ENCODE peak calls at places on chromosomes 7 and 10, in ten cellular contexts. V is AG10803, E is psoas muscle, T is cardiac muscle cell, U is progenitor cell of endocrine pancreas, J is sigmoid colon, G is mesothelial cell of epicardium, M is GM20000, P is GM23338, A is IMR-90. Q is an unnamed sample.

GRCh38 chr10:33129987-33130386 is 172.0 kb upstream of the ITGB1 start:
- DNase-seq in V (peak; percentile 95), E (no peak), T (peak; percentile 90), U (no peak), J (no peak), G (no peak), M (no peak), P (no peak), A (peak; percentile 95), Q (no peak)

GRCh38 chr7:14851610-14852009 is 50.9 kb downstream of the DGKB start:
- DNase-seq in V (no peak), E (no peak), T (no peak), U (no peak), J (no peak), G (no peak), M (no peak), P (no peak), A (peak; percentile 12), Q (no peak)

GRCh38 chr7:71712653-71713180 is 580.8 kb downstream of the GALNT17 start:
- DNase-seq in V (no peak), E (no peak), T (no peak), U (no peak), J (no peak), G (no peak), M (no peak), P (no peak), A (no peak), Q (no peak)

GRCh38 chr7:29444267-29444666 is 119.4 kb upstream of the PRR15 start:
- DNase-seq in V (no peak), E (no peak), T (no peak), U (no peak), J (no peak), G (no peak), M (no peak), P (no peak), A (no peak), Q (no peak)

GRCh38 chr7:157423348-157423747 is 86.5 kb downstream of the DNAJB6 start:
- DNase-seq in V (no peak), E (no peak), T (peak; percentile 48), U (no peak), J (no peak), G (no peak), M (no peak), P (no peak), A (no peak), Q (no peak)

GRCh38 chr10:59245751-59246150 is 69.3 kb downstream of the PHYHIPL start:
- DNase-seq in V (no peak), E (no peak), T (no peak), U (no peak), J (no peak), G (no peak), M (no peak), P (no peak), A (no peak), Q (no peak)

GRCh38 chr10:58952747-58953466 is 223.5 kb upstream of the PHYHIPL start:
- DNase-seq in V (peak; percentile 74), E (no peak), T (peak; percentile 69), U (peak; percentile 15), J (no peak), G (peak; percentile 44), M (peak; percentile 30), P (peak; percentile 74), A (peak; percentile 42), Q (peak; percentile 65)

GRCh38 chr7:92246363-92247101 is 758 bp downstream of the ANKIB1 start:
- DNase-seq in V (no peak), E (peak; percentile 15), T (peak; percentile 29), U (peak; percentile 14), J (no peak), G (no peak), M (peak; percentile 61), P (peak; percentile 77), A (peak; percentile 18), Q (peak; percentile 12)

GRCh38 chr10:132610071-132610701 is 72.6 kb downstream of the INPP5A start:
- DNase-seq in V (no peak), E (no peak), T (no peak), U (no peak), J (peak; percentile 61), G (no peak), M (no peak), P (no peak), A (no peak), Q (no peak)

GRCh38 chr7:77580762-77581350 is 43.8 kb downstream of the PTPN12 start:
- DNase-seq in V (peak; percentile 51), E (no peak), T (no peak), U (no peak), J (no peak), G (no peak), M (no peak), P (no peak), A (peak; percentile 66), Q (no peak)

GRCh38 chr10:126895214-126895781 is 9.9 kb upstream of the DOCK1 start:
- DNase-seq in V (no peak), E (no peak), T (no peak), U (no peak), J (no peak), G (no peak), M (no peak), P (no peak), A (no peak), Q (no peak)

GRCh38 chr10:133399123-133399601 is 5.2 kb downstream of the MTG1 start:
- DNase-seq in V (no peak), E (no peak), T (no peak), U (no peak), J (peak; percentile 53), G (peak; percentile 30), M (no peak), P (no peak), A (no peak), Q (no peak)

DNA sequence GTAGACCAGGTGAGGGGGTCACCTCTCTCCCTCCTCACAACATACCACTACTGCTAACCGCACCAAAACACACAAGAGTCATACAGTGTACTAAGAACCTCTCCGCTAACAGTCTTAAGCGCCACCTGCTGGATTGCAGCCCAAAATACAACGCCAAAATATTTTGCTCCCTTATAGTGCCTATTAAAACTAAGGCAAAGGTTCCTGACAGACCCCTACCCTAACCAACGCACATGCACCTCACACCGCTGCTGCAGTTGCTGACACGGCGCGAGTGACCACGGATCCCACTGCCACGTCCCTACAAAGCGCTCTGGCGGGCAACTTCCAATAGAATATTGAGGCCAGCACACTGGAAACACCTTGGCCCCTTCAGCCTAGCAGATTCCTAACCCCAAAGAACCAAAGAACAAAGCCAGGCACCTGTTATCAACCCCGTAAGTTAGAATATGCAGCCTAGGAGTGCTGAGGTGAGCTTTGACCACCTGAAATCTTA is 563.6 kb upstream of the SEMA3D start:
- DNase-seq in V (peak; percentile 42), E (no peak), T (peak; percentile 68), U (no peak), J (no peak), G (no peak), M (peak; percentile 47), P (peak; percentile 87), A (peak; percentile 37), Q (peak; percentile 50)
- TF ChIP-seq CTCF in V (peak; percentile 82), E (no peak), T (peak; percentile 82), U (peak; percentile 51), J (peak; percentile 34), G (no peak), M (peak; percentile 78), P (peak; percentile 78), A (peak; percentile 80), Q (peak; percentile 69)

DNA sequence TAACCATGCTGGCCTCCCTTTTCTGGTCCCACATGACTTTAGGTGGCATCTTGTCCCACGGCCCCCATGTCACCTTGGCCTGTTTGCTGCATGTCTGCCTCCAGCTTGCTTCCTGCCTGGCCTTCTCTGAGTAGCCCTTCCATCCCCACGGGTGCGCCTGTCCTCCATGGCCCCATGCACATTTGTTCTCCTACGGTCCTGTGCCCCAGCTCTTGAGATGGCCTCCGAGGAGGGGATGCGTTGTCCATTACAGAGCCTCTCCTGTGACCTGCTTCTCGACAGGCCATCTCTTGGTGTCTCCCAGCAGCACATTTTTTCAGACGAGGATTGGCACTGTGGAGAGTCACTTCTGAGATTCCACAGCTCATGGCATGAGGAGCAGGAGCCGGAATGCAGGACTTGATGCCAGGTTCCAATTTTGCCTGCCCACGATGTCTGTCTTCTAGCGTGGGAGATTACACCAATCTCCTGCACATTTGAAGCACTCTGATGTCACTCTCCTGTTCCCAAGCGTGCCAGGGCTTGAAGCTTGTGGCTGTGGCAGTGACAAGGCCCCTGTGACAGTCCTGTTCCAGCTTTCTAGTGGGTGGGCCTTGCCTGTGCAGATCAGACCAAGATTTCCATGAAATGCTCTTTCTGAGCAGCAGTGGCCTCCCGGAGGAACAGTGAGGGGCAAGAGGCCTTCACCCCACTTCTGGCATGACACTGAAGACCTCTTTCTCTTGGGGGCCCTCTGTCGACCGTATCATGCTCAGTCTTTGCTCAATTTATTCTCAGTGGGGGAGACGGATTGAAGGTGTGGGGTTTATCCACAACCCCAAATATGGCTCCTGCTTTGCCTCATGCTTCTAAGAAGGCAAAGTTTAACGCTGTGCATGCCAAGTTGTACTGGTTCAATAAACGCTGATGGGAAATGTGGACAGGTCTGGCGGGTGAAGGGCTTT is 13.4 kb downstream of the WDFY4 start:
- DNase-seq in V (no peak), E (no peak), T (no peak), U (no peak), J (no peak), G (no peak), M (no peak), P (no peak), A (no peak), Q (no peak)
- TF ChIP-seq CTCF in V (no peak), E (no peak), T (no peak), U (no peak), J (no peak), G (no peak), M (no peak), P (no peak), A (no peak), Q (no peak)

GRCh38 chr7:110205899-110206298 is 885.0 kb upstream of the LRRN3 start:
- DNase-seq in V (no peak), E (no peak), T (no peak), U (no peak), J (no peak), G (no peak), M (no peak), P (no peak), A (no peak), Q (no peak)

GRCh38 chr7:110204527-110204926 is 886.4 kb upstream of the LRRN3 start:
- DNase-seq in V (no peak), E (no peak), T (no peak), U (no peak), J (no peak), G (no peak), M (no peak), P (peak; percentile 73), A (peak; percentile 4), Q (no peak)
- TF ChIP-seq CTCF in V (no peak), E (no peak), T (no peak), U (peak; percentile 26), J (no peak), G (no peak), M (no peak), P (peak; percentile 54), A (no peak), Q (peak; percentile 38)

DNA sequence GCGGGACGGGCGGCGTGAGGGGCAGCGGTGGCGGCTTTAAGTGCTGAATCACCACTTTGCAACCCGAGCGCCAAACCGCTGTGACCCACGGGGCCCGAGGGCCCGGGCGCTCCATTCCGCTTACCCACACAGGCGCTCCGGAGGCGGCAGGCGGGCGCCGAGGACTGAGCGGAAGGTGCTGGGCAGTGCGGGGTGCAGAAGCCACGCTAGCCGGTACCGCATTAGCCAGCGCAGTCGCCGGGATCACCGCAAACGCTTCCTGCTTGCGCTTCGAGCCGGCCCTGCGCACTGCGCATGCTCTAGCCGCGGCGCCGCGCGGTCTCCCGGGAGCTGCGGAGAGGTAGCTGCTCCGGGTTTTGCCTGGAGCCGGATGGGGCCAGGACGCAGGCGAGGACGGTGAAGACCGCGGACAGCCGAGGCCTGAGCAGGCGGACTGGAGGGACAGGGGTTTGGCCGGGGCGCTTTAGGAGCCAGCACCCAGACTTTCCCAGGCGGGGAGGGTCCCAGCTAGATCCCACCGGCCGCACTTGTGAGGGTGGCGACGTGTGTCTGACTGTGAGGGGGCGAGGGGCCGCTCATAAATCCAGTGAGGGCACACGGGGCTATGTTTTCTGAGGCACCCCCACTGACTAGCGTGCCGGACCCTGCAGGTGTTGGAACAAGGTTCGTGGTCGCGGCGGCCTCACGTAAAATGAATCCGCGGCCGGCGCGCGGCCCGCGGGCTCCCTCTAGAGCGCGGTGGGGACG is at the start of gene IDE:
- DNase-seq in V (peak; percentile 89), E (peak; percentile 89), T (peak; percentile 91), U (peak; percentile 85), J (peak; percentile 93), G (peak; percentile 90), M (peak; percentile 90), P (peak; percentile 94), A (peak; percentile 88), Q (peak; percentile 87)
- TF ChIP-seq CTCF in V (peak; percentile 68), E (peak; percentile 74), T (peak; percentile 84), U (peak; percentile 77), J (peak; percentile 83), G (peak; percentile 56), M (peak; percentile 85), P (peak; percentile 41), A (peak; percentile 92), Q (peak; percentile 79)